ENCODE peak calls at places on chromosomes 3 and 15, in five cellular contexts. A is GM12878, M is HepG2, O is K562, V is SK-N-SH. E is an unnamed sample.

GRCh38 chr3:55854395-55854994 is 367.4 kb upstream of the WNT5A start:
- DNase-seq in V (peak; percentile 39), O (no peak), A (no peak), M (no peak), E (no peak)

GRCh38 chr15:37098468-37099320 is 1.7 kb downstream of the MEIS2 start:
- DNase-seq in M (no peak), A (no peak), O (peak; percentile 48), V (peak; percentile 53), E (peak; percentile 35)

GRCh38 chr15:64701482-64701881 is 73.9 kb downstream of the RBPMS2 start:
- DNase-seq in O (no peak), A (no peak), M (no peak), V (no peak), E (no peak)

GRCh38 chr15:41847981-41848380 is 9.3 kb downstream of the PLA2G4B start:
- DNase-seq in M (no peak), O (no peak), V (no peak), A (no peak), E (no peak)

GRCh38 chr3:81022339-81022738 is 739.1 kb downstream of the GBE1 start:
- DNase-seq in M (no peak), A (no peak), V (no peak), O (no peak), E (no peak)

GRCh38 chr3:52039426-52039825 is 16.9 kb downstream of the DUSP7 start:
- DNase-seq in V (no peak), M (peak; percentile 35), A (no peak), O (no peak), E (no peak)

GRCh38 chr15:44593042-44593736 is 56.2 kb downstream of the EIF3J start:
- DNase-seq in A (no peak), M (no peak), V (peak; percentile 15), O (peak; percentile 32), E (no peak)

GRCh38 chr3:87088984-87089841 is 98.3 kb upstream of the VGLL3 start:
- DNase-seq in A (no peak), O (peak; percentile 9), V (peak; percentile 37), M (no peak), E (peak; percentile 71)

GRCh38 chr15:64089553-64090280 is 3.9 kb downstream of the CIAO2A start:
- DNase-seq in V (no peak), M (no peak), O (no peak), A (peak; percentile 68), E (no peak)

DNA sequence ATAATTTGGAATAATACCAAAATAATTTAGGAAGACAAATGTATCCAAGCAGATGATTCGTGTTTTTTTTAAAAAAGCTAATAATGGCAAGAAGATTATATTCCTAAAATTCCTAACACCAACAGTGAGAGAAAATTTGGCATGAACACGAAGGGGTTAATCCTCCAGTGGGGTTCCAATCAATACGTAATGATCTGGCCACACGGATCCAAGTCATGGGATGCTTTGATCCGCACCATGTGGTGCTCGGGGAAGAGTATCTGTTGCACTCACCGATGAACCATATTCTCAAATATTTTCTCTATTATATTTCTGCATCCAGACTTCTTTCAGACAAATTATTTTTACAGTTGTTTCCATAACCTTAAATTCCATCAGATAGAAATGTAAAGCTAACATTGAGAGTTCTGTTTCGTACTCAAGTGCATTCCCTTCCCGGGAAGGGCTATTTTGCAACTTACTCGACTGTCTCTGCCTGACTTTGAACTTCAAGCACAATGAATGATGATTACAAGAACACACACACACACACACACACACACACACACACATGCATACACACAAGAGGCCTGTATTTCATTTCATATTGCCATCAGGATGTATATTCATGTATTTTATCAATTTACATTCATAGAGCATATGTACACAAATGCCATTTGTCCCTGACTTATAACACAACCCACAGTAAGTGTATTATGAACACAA is 567.2 kb downstream of the FOXP1 start:
- DNase-seq in M (peak; percentile 49), A (no peak), O (no peak), V (no peak), E (no peak)
- TF ChIP-seq MXI1 in M (no peak), A (no peak), O (no peak), V (no peak), E (no peak)

DNA sequence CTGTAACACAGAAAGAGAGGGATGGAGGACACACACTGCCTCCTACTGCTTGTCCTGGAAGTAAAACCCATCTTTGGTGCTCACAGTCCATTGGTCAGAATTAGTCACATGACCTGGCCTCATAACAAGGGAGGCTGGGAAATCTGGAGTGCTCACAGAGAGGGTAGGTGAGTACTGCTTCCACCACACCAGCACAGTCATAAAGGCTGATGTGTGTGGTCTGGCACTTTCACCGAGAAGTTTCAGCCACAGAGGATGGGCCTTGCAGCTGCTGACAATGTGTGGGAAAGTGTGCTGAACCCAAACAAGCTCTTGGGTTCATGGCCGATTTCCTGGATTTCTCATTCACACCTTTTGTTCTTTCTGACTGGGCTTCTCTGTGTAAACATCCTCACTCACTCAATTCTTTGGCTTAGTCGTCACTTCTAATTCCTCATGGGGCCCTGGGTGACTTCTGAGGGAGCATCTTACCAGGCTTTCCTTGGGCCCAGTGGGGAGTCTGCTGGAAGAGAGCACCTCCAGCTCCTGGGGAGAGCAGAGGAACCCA is 100.7 kb downstream of the ASB7 start:
- DNase-seq in O (peak; percentile 24), M (no peak), A (peak; percentile 84), V (no peak), E (peak; percentile 93)
- TF ChIP-seq MXI1 in O (no peak), M (no peak), A (no peak), V (no peak), E (no peak)

GRCh38 chr3:141904203-141904602 is 27.8 kb downstream of the ATP1B3 start:
- DNase-seq in M (no peak), O (no peak), V (no peak), A (no peak), E (no peak)

GRCh38 chr3:141900343-141900742 is 23.9 kb downstream of the ATP1B3 start:
- DNase-seq in V (no peak), M (no peak), A (no peak), O (no peak), E (no peak)

GRCh38 chr3:141909408-141909807 is 33.0 kb downstream of the ATP1B3 start:
- DNase-seq in M (no peak), A (no peak), O (no peak), V (no peak), E (no peak)

GRCh38 chr3:141901914-141902313 is 25.5 kb downstream of the ATP1B3 start:
- DNase-seq in M (no peak), O (no peak), A (no peak), V (no peak), E (no peak)

GRCh38 chr3:141905129-141905528 is 28.7 kb downstream of the ATP1B3 start:
- DNase-seq in A (no peak), M (no peak), O (no peak), V (no peak), E (peak; percentile 19)
- TF ChIP-seq MXI1 in A (no peak), M (no peak), O (no peak), V (no peak), E (no peak)

DNA sequence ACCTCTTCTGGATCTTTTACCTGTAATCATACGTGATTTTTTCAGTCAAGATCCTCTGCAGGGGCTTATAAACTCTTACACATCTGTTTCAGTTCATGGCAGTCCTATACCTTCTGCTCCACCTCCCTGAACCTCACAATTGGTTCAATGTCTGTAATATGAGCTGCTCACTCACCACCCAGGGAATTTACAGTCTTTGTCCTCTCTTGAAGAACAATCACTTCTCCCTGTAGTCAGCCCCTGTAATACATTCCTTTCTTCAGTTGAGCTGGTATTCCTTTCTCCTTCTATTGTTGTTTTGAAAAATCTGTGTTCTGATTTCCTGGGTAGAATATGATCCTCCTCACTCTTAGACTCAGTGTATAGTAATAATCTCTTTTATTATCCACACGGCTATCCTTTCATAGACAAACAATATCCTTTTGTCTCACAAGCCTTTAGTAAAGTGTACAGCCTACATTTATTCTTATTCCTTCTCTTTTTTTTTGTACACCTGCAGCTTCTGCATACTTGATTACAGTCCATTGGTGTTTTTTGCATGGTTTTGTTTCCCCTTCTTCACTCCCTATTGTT is 101.8 kb downstream of the NECTIN3 start:
- DNase-seq in M (no peak), O (no peak), V (no peak), A (no peak), E (peak; percentile 37)
- TF ChIP-seq MXI1 in M (no peak), O (no peak), V (no peak), A (no peak), E (no peak)

DNA sequence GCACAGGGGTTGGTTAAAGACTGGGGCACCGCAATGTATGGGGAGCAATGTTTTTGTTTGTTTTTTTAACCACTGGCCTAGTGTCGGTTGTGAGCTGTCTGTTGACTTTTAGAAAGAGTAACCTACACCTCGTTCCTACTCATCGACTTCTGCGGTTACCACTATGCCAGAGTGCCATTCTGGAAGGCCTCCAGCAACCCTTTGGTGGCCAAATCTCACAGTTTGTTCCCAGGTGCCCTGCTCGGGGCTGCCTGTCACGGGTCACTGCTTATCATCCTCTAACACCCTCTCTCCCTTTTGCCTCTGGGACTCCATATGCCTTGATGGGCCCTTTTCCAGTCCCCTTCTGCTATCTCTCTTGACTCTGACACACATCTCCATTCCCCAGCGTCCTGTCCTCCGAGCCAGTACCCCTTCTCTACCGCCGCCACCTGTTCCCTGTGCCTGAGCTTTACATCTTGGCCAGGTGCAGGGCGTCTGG is 290.4 kb upstream of the C2CD4B start:
- DNase-seq in O (no peak), A (no peak), V (peak; percentile 32), M (no peak), E (peak; percentile 50)
- TF ChIP-seq MXI1 in O (no peak), A (no peak), V (no peak), M (no peak), E (no peak)

GRCh38 chr15:38867556-38867955 is 302.9 kb upstream of the RASGRP1 start:
- DNase-seq in M (no peak), O (no peak), V (no peak), A (no peak), E (no peak)
- TF ChIP-seq MXI1 in M (no peak), O (no peak), V (no peak), A (no peak), E (no peak)